ENCODE peak calls at places on chromosomes 3 and 15, in six cellular contexts. K is uterus, J is GM23248, X is aorta, L is fibroblast of lung, W is IMR-90. T is an unnamed sample.

GRCh38 chr15:78075490-78076230 is 1.9 kb downstream of the TBC1D2B start:
- DNase-seq in K (peak; percentile 59), J (peak; percentile 91), X (peak; percentile 72), L (peak; percentile 91), W (peak; percentile 95), T (peak; percentile 58)

GRCh38 chr3:14047027-14047426 is 77.6 kb downstream of the CHCHD4 start:
- DNase-seq in K (no peak), J (no peak), X (no peak), L (no peak), W (no peak), T (no peak)

GRCh38 chr15:92326236-92326635 is 67.4 kb upstream of the ST8SIA2 start:
- DNase-seq in K (no peak), J (no peak), X (no peak), L (no peak), W (no peak), T (no peak)

GRCh38 chr15:79184465-79184892 is 93.9 kb upstream of the RASGRF1 start:
- DNase-seq in K (peak; percentile 73), J (peak; percentile 69), X (peak; percentile 81), L (peak; percentile 41), W (peak; percentile 55), T (peak; percentile 79)

GRCh38 chr3:64593350-64593749 is 94.5 kb downstream of the ADAMTS9 start:
- DNase-seq in K (no peak), J (no peak), X (no peak), L (no peak), W (no peak), T (no peak)

GRCh38 chr3:14369675-14370669 is 32.4 kb upstream of the SLC6A6 start:
- DNase-seq in K (no peak), J (no peak), X (no peak), L (no peak), W (no peak), T (no peak)

GRCh38 chr3:146577662-146578061 is 27.5 kb downstream of the PLSCR5 start:
- DNase-seq in K (peak; percentile 45), J (peak; percentile 70), X (no peak), L (peak; percentile 50), W (peak; percentile 73), T (peak; percentile 31)

GRCh38 chr3:9384141-9384828 is 13.1 kb upstream of the SETD5 start:
- DNase-seq in K (no peak), J (peak; percentile 57), X (no peak), L (peak; percentile 70), W (peak; percentile 67), T (no peak)

GRCh38 chr3:149765762-149766334 is 13.6 kb upstream of the COMMD2 start:
- DNase-seq in K (no peak), J (peak; percentile 66), X (no peak), L (peak; percentile 36), W (peak; percentile 67), T (no peak)

GRCh38 chr3:115007966-115008365 is 139.1 kb downstream of the ZBTB20 start:
- DNase-seq in K (no peak), J (no peak), X (no peak), L (no peak), W (no peak), T (no peak)

GRCh38 chr3:180421711-180422110 is 180.3 kb upstream of the TTC14 start:
- DNase-seq in K (no peak), J (no peak), X (no peak), L (no peak), W (peak; percentile 7), T (no peak)

GRCh38 chr15:32898991-32899613 is 181.3 kb downstream of the GREM1 start:
- DNase-seq in K (no peak), J (no peak), X (no peak), L (no peak), W (no peak), T (no peak)

GRCh38 chr3:109165905-109166304 is 29.4 kb downstream of the C3orf85 start:
- DNase-seq in K (no peak), J (no peak), X (no peak), L (no peak), W (no peak), T (no peak)

GRCh38 chr3:170346481-170347125 is 10.9 kb upstream of the SKIL start:
- DNase-seq in K (no peak), J (peak; percentile 65), X (no peak), L (peak; percentile 57), W (peak; percentile 54), T (no peak)

GRCh38 chr3:195699860-195700259 is 20.9 kb upstream of the MUC20 start:
- DNase-seq in K (no peak), J (no peak), X (no peak), L (no peak), W (no peak), T (no peak)

GRCh38 chr15:83449928-83450501 is 2.9 kb downstream of the SH3GL3 start:
- DNase-seq in K (no peak), J (peak; percentile 73), X (no peak), L (no peak), W (no peak), T (no peak)

GRCh38 chr3:79380581-79380980 is 387.2 kb downstream of the ROBO1 start:
- DNase-seq in K (no peak), J (peak; percentile 48), X (no peak), L (peak; percentile 9), W (peak; percentile 17), T (no peak)

GRCh38 chr15:63803106-63803886 is 30.5 kb downstream of the HERC1 start:
- DNase-seq in K (no peak), J (no peak), X (no peak), L (peak; percentile 51), W (no peak), T (no peak)

GRCh38 chr3:58722526-58722925 is 56.0 kb upstream of the FAM3D start:
- DNase-seq in K (no peak), J (no peak), X (no peak), L (no peak), W (peak; percentile 1), T (no peak)

DNA sequence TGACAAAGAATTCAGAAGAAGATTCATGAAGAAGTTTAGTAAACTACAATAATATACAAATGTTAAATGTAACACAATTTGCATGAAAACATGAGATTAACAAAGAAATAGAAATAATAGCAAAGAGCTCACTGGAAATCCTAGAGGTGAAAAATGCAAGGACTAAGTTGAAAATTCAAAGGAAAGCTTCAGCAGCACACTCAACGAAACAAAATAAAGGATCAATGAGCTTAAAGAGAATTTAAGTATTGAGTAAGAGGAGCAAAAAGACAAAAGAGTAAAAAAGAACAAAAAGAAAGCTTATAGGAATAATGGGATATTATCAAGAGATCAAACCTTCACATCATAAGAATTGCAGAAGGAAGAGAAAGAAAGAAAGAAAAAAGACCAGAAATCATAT is 583.8 kb upstream of the NECTIN3 start:
- DNase-seq in K (no peak), J (no peak), X (no peak), L (no peak), W (no peak), T (no peak)
- H3K9me3 ChIP-seq in K (no peaks in the 10 kb centered on the region), J (peaks cover 15% of the 10 kb centered on the region), X (peaks cover 4% of the 10 kb centered on the region), L (no peaks in the 10 kb centered on the region), W (peaks cover 6% of the 10 kb centered on the region), T (peaks cover 37% of the 10 kb centered on the region)

DNA sequence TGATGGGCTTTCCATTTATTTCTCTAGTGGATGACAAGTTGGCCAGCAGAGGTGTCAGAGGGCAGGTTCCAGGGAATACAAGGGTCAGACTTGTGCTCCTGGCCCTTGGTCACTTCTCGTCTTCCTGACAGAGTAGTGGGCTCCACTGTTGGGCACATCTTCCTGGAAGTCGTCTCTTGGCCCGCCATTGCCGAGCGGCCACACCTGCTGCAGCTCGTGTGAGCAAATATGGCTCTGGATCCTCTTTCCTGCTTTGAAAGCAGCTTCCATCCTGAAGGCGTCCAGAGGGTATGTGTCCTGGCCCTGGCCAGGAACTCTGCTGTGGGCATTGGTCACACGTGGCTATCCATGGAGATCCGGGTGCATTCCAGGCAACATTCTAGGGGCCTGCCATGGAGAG is 100.2 kb downstream of the SNRPN start:
- DNase-seq in K (no peak), J (no peak), X (no peak), L (no peak), W (no peak), T (peak; percentile 1)
- H3K9me3 ChIP-seq in K (no peaks in the 10 kb centered on the region), J (no peaks in the 10 kb centered on the region), X (peaks cover 94% of the 10 kb centered on the region), L (peaks cover 27% of the 10 kb centered on the region), W (peaks cover 100% of the 10 kb centered on the region), T (peaks cover 64% of the 10 kb centered on the region)

GRCh38 chr15:25207369-25207768 is 231.5 kb downstream of the UBE3A start:
- DNase-seq in K (no peak), J (no peak), X (no peak), L (no peak), W (no peak), T (no peak)

DNA sequence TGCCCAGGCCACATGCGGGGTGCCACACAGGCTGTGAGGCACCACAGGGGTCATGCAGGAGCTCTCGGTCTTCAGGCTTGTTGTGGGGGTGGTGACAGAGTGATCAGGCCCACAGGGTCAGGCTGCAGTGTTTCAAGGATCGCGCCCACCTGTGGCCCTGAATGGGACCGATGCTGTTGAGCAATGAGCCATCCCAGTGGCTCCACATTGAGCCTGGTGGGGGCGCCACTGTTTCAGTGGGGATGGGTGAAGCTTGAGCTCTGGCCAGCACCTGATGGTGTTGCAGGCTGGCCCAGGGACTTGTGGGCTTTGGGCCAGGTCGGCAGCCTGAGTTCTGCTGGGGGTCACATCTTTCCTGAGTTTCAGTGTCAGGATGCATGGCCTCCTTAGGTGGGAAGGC is 230.1 kb downstream of the UBE3A start:
- DNase-seq in K (no peak), J (no peak), X (no peak), L (no peak), W (no peak), T (no peak)
- H3K9me3 ChIP-seq in K (no peaks in the 10 kb centered on the region), J (no peaks in the 10 kb centered on the region), X (no peaks in the 10 kb centered on the region), L (no peaks in the 10 kb centered on the region), W (peaks cover 78% of the 10 kb centered on the region), T (no peaks in the 10 kb centered on the region)

GRCh38 chr3:79538-79937 is 117.0 kb upstream of the CHL1 start:
- DNase-seq in K (no peak), J (no peak), X (no peak), L (no peak), W (no peak), T (no peak)
- H3K9me3 ChIP-seq in K (no peaks in the 10 kb centered on the region), J (no peaks in the 10 kb centered on the region), X (peaks cover 1% of the 10 kb centered on the region), L (no peaks in the 10 kb centered on the region), W (peaks cover 3% of the 10 kb centered on the region), T (no peaks in the 10 kb centered on the region)

GRCh38 chr3:42906905-42907183 is 902 bp downstream of the ZNF662 start:
- DNase-seq in K (no peak), J (no peak), X (no peak), L (no peak), W (no peak), T (no peak)
- H3K9me3 ChIP-seq in K (no peaks in the 10 kb centered on the region), J (no peaks in the 10 kb centered on the region), X (no peaks in the 10 kb centered on the region), L (no peaks in the 10 kb centered on the region), W (no peaks in the 10 kb centered on the region), T (no peaks in the 10 kb centered on the region)

GRCh38 chr3:129929383-129929782 is 35.9 kb upstream of the TMCC1 start:
- DNase-seq in K (no peak), J (no peak), X (no peak), L (no peak), W (no peak), T (no peak)

GRCh38 chr3:129927072-129927471 is 33.6 kb upstream of the TMCC1 start:
- DNase-seq in K (no peak), J (no peak), X (no peak), L (peak; percentile 24), W (no peak), T (no peak)
- H3K9me3 ChIP-seq in K (no peaks in the 10 kb centered on the region), J (no peaks in the 10 kb centered on the region), X (peaks cover 6% of the 10 kb centered on the region), L (no peaks in the 10 kb centered on the region), W (peaks cover 21% of the 10 kb centered on the region), T (no peaks in the 10 kb centered on the region)

GRCh38 chr3:27713435-27713880 is 8.7 kb downstream of the EOMES start:
- DNase-seq in K (no peak), J (peak; percentile 41), X (no peak), L (no peak), W (no peak), T (no peak)
- H3K9me3 ChIP-seq in K (no peaks in the 10 kb centered on the region), J (no peaks in the 10 kb centered on the region), X (no peaks in the 10 kb centered on the region), L (no peaks in the 10 kb centered on the region), W (no peaks in the 10 kb centered on the region), T (no peaks in the 10 kb centered on the region)